ENCODE peak calls at places on chromosomes 3 and 15, in nine cellular contexts. E is A549, P is astrocyte of the spinal cord, N is colonic mucosa, L is BE2C, R is brain microvascular endothelial cell, F is keratinocyte, T is GM10248, U is ascending aorta. M is an unnamed sample.

GRCh38 chr15:90876046-90876445 is 7.7 kb downstream of the FURIN start:
- DNase-seq in U (no peak), P (no peak), R (no peak), N (no peak), L (no peak), F (no peak), E (no peak), T (no peak), M (no peak)

GRCh38 chr3:179958143-179958542 is 78.6 kb downstream of the PEX5L start:
- DNase-seq in E (no peak), P (no peak), R (no peak), T (no peak), F (no peak), U (no peak), L (no peak), N (no peak), M (no peak)

GRCh38 chr3:64084640-64085039 is 61.3 kb upstream of the PSMD6 start:
- DNase-seq in L (no peak), N (no peak), E (peak), R (peak), T (no peak), P (peak), F (peak), U (no peak), M (no peak)

GRCh38 chr15:56038015-56038414 is 44.6 kb upstream of the NEDD4 start:
- DNase-seq in F (no peak), L (no peak), E (no peak), R (no peak), T (no peak), P (peak), U (no peak), N (no peak), M (no peak)

GRCh38 chr3:86965180-86965579 is 25.8 kb downstream of the VGLL3 start:
- DNase-seq in N (no peak), R (no peak), P (no peak), L (no peak), T (no peak), F (no peak), E (no peak), U (no peak), M (no peak)

GRCh38 chr3:101676219-101676764 is 640 bp downstream of the ZBTB11 start:
- DNase-seq in E (peak), N (peak), R (peak), L (peak), T (peak), U (peak), F (peak), P (peak), M (peak)

GRCh38 chr3:12227833-12228232 is 61.0 kb upstream of the PPARG start:
- DNase-seq in E (no peak), U (no peak), N (no peak), T (no peak), L (no peak), P (peak), F (no peak), R (peak), M (no peak)

GRCh38 chr15:39741258-39741657 is 41.4 kb downstream of the FSIP1 start:
- DNase-seq in P (no peak), R (peak), E (no peak), U (no peak), F (no peak), N (no peak), L (no peak), T (no peak), M (no peak)

GRCh38 chr3:134511500-134511899 is 25.6 kb downstream of the CEP63 start:
- DNase-seq in N (no peak), U (no peak), E (no peak), P (no peak), F (no peak), T (no peak), R (no peak), L (no peak), M (no peak)

GRCh38 chr15:91022075-91022831 is at the start of gene VPS33B:
- DNase-seq in L (peak), R (peak), U (peak), E (peak), F (peak), N (peak), P (peak), T (peak), M (peak)

GRCh38 chr3:178295257-178295912 is 240.9 kb upstream of the KCNMB2 start:
- DNase-seq in L (no peak), U (no peak), F (no peak), E (no peak), R (no peak), T (no peak), N (no peak), P (peak), M (no peak)

GRCh38 chr3:158098834-158099424 is 7.3 kb downstream of the SHOX2 start:
- DNase-seq in F (no peak), E (no peak), N (no peak), P (no peak), U (no peak), L (no peak), T (no peak), R (no peak), M (no peak)

GRCh38 chr3:42503957-42504333 is 1.5 kb downstream of the VIPR1 start:
- DNase-seq in E (no peak), F (no peak), P (no peak), N (no peak), T (no peak), U (no peak), L (no peak), R (no peak), M (no peak)

GRCh38 chr3:38588276-38588971 is 61.1 kb downstream of the SCN5A start:
- DNase-seq in U (no peak), T (no peak), N (no peak), P (no peak), R (no peak), L (no peak), F (no peak), E (no peak), M (no peak)

DNA sequence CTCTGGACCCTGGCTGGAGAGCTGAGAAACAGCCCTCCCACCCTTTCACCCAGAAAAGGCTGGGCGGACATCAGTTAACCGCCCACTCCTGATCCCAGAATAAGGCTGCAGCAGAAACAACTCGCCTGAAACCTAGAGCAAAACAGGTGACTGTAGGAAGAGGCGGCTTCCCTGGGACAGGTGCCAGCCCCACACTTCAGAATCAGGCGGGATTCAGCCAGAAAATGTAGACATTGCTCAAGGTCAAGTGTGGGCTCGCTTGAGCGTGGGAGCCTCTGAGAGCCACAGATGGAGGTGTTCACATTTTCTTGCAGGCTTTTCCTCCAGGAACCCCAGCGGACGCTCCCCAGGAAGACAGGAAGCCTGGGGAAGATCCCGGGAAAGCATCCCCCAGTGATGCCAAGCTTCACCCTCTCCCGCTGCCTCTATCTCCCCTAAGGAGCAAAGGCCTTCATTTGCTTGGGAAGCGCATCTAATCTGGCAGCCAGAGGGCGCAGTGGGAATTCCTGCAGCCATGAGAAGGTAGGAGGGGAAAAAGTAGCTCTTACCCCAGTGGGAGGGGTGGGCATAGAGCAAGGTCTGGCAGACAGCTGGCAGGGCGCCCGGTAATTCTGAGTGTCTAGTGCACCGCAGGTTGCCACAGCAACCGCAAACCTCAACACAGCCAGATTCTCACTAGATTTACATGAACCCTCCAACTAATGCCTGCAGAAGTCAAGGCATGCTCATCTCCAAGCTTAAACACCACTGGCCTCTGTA is 77.7 kb downstream of the OCA2 start:
- DNase-seq in P (peak), F (no peak), N (peak), R (peak), U (no peak), E (peak), L (peak), T (no peak), M (peak)
- TF ChIP-seq CTCF in P (peak), F (no peak), N (peak), R (peak), U (peak), E (peak), L (peak), T (peak), M (no peak)

GRCh38 chr3:43793648-43794372 is 103.1 kb downstream of the ABHD5 start:
- DNase-seq in T (no peak), F (no peak), L (no peak), R (no peak), P (no peak), E (no peak), U (no peak), N (no peak), M (no peak)

GRCh38 chr3:43791246-43791645 is 100.5 kb downstream of the ABHD5 start:
- DNase-seq in P (no peak), U (no peak), T (no peak), E (no peak), L (no peak), F (no peak), N (no peak), R (no peak), M (no peak)

GRCh38 chr3:43790476-43790875 is 99.7 kb downstream of the ABHD5 start:
- DNase-seq in L (no peak), U (no peak), N (no peak), E (no peak), T (no peak), P (no peak), F (no peak), R (no peak), M (no peak)

GRCh38 chr3:43794776-43795175 is 104.0 kb downstream of the ABHD5 start:
- DNase-seq in P (peak), E (no peak), N (no peak), R (no peak), F (no peak), T (no peak), U (no peak), L (no peak), M (no peak)

DNA sequence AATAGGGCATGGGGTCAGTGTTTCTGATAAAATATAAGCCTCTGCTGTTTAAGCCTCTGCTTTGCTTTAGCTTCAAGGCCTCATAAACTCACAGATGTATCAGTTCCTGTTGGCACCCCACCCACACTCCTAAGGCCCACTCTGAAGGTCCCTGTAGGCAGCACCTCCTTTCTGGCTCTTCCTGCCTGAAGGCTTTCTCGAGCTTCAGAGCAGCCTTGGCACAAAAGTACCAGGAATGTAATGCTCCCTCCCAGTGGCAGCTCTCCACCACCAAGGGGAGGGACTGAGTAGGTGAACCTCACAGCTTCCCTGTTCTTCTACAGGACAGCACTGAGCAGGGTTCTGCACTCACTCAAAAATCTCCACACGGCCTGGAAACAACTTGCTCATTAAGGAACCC is 102.2 kb downstream of the ABHD5 start:
- DNase-seq in E (no peak), L (no peak), F (no peak), R (no peak), U (no peak), N (no peak), T (no peak), P (no peak), M (no peak)
- TF ChIP-seq CTCF in E (no peak), L (no peak), F (no peak), R (no peak), U (no peak), N (no peak), T (no peak), P (no peak), M (no peak)

GRCh38 chr3:53842436-53843194 is 3.6 kb downstream of the CHDH start:
- DNase-seq in P (peak), U (no peak), E (peak), R (peak), L (no peak), T (no peak), F (no peak), N (peak), M (no peak)
- TF ChIP-seq CTCF in P (peak), U (no peak), E (no peak), R (peak), L (no peak), T (no peak), F (no peak), N (peak), M (no peak)

DNA sequence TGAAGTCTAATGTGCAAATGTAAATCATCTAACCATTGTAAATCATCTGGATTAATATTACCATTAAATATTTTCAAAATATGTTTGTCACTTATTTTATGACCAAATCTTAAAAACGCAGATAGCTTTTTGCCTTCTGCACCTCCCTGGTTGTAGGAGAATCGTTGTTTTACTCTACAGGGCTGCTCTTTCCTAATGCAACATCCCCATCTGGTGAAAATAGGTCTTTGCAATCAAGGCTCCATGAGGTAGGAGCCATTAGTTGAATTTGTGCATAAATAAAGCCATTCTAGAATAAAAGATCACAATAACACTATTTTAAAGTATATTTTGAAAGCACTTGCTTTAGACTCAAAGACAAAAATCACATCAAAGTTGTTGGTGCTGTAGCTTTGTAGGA is 535.6 kb upstream of the AGTR1 start:
- DNase-seq in T (no peak), E (no peak), L (no peak), F (no peak), N (no peak), R (no peak), U (no peak), P (peak), M (no peak)
- TF ChIP-seq CTCF in T (no peak), E (no peak), L (peak), F (no peak), N (no peak), R (no peak), U (no peak), P (peak), M (no peak)

GRCh38 chr15:73150831-73151230 is 98.6 kb downstream of the NEO1 start:
- DNase-seq in E (no peak), P (no peak), F (no peak), T (no peak), U (no peak), L (no peak), R (no peak), N (no peak), M (no peak)

GRCh38 chr15:73153447-73153846 is 101.2 kb downstream of the NEO1 start:
- DNase-seq in N (no peak), E (no peak), R (no peak), T (no peak), P (no peak), U (no peak), L (no peak), F (no peak), M (no peak)

GRCh38 chr15:73153024-73153423 is 100.8 kb downstream of the NEO1 start:
- DNase-seq in F (no peak), L (no peak), U (no peak), T (no peak), R (no peak), E (no peak), P (no peak), N (no peak), M (no peak)

DNA sequence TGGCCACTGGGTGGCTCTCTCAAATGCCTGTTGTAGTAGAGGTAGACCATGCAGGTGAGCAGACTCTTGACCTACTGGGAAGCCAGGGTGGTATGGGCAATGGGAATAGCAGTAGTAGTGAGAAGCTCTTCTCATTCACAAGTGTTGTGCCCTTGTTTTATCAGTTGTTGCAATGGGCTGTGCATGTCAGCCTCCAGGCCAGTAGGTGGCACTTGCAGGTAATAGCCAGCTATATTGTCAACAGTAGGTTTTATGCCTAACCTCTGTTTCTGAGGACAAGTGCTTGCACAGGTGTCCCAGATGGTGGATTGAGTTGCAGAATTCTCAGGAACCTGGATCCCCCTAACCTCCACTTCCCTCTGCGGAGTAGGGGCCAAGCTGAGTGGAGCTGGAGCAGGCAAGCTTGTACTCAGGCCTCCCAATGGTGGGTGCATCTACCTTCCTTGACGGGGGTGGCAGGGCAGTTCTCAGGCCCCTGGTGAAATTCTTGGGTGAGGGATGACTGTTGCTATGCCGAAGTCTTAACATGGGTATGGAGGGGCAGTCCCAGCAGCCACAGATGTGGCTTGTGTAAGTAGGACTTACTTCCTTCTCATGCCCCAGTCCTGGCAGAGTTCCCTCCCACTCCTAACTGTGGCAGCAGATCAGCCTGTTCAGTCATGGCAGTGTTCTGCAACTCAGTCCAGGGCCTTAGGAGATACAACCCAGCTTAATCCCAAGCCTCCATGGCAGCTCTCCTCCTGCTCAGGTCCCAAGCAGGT is 104.3 kb downstream of the NEO1 start:
- DNase-seq in E (no peak), F (no peak), T (no peak), P (no peak), U (no peak), L (no peak), R (no peak), N (no peak), M (no peak)
- TF ChIP-seq CTCF in E (no peak), F (no peak), T (no peak), P (no peak), U (no peak), L (peak), R (no peak), N (no peak), M (no peak)

DNA sequence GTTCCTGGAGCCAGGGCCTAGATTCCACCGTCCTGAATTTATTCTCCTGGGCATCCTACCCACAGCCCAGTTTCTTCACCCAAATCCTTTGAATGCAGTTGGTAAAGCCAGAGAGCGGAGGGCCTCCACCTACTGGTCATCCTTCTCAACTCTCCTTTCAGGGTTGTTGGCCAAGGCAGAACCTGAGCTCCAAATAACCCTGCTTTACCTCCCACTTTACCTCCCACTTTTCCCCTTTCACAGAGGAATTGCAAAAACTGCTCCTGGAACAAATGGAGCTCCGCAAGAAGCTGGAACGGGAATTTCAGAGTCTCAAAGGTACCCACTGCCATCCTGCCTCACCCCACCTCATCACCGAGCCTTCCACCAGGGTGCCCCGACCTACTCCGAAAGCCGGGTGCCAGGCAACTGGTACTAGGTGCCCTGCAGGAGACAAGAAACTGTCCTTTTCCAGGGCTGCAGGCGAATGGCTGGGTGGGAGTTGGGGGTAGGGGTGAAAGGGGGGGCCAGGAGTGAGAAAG is 6.8 kb downstream of the SKOR1 start:
- DNase-seq in F (no peak), T (no peak), U (no peak), P (no peak), N (no peak), R (no peak), E (peak), L (peak), M (no peak)
- TF ChIP-seq CTCF in F (no peak), T (peak), U (no peak), P (peak), N (no peak), R (peak), E (peak), L (peak), M (no peak)